ENCODE peak calls at places on chromosomes 11 and 22, in six cellular contexts. Y is PC-3, E is fibroblast of lung, X is tibial artery, H is lower lobe of right lung, B is HepG2. P is an unnamed sample.

GRCh38 chr11:120917536-120918239 is 106.2 kb upstream of the TBCEL start:
- DNase-seq in B (no peak), E (no peak), X (no peak), Y (no peak), H (no peak), P (no peak)

GRCh38 chr11:8911040-8911823 is at the start of gene AKIP1:
- DNase-seq in B (peak; percentile 93), X (peak; percentile 95), E (peak; percentile 95), H (peak; percentile 95), Y (peak; percentile 91), P (peak; percentile 94)

GRCh38 chr22:27212617-27213177 is 555.3 kb downstream of the MIAT start:
- DNase-seq in H (no peak), X (peak; percentile 95), Y (no peak), E (peak; percentile 95), B (no peak), P (peak; percentile 50)

GRCh38 chr22:46672731-46673130 is 52.5 kb downstream of the GRAMD4 start:
- DNase-seq in H (no peak), B (no peak), X (no peak), E (no peak), Y (no peak), P (no peak)

GRCh38 chr11:22938691-22939090 is 78.4 kb upstream of the CCDC179 start:
- DNase-seq in Y (no peak), H (no peak), X (no peak), E (no peak), B (no peak), P (no peak)

GRCh38 chr22:30390974-30391691 is 3.9 kb upstream of the RNF215 start:
- DNase-seq in H (peak; percentile 82), Y (peak; percentile 77), X (peak; percentile 44), B (peak; percentile 85), E (peak; percentile 72), P (peak; percentile 74)

GRCh38 chr11:6629892-6630631 is 10.8 kb upstream of the TPP1 start:
- DNase-seq in B (no peak), E (no peak), H (no peak), X (no peak), Y (no peak), P (peak; percentile 58)

GRCh38 chr11:34977039-34977906 is 60.9 kb downstream of the PDHX start:
- DNase-seq in B (no peak), X (no peak), H (no peak), E (peak; percentile 89), Y (peak; percentile 81), P (no peak)

GRCh38 chr11:84390441-84391078 is 1104.4 kb upstream of the CCDC90B start:
- DNase-seq in B (no peak), E (no peak), X (no peak), H (no peak), Y (peak; percentile 70), P (peak; percentile 38)

GRCh38 chr11:83493918-83494317 is 207.8 kb upstream of the CCDC90B start:
- DNase-seq in H (no peak), Y (no peak), X (no peak), B (no peak), E (no peak), P (no peak)

GRCh38 chr11:113356203-113356602 is 31.4 kb upstream of the ANKK1 start:
- DNase-seq in X (no peak), E (no peak), H (no peak), B (no peak), Y (no peak), P (no peak)

GRCh38 chr22:22071455-22071854 is 88.9 kb upstream of the TOP3B start:
- DNase-seq in X (no peak), E (no peak), Y (no peak), H (no peak), B (no peak), P (no peak)

GRCh38 chr11:123973816-123974215 is 3.8 kb downstream of the OR10S1 start:
- DNase-seq in B (no peak), X (no peak), H (no peak), E (peak; percentile 27), Y (peak; percentile 86), P (no peak)

GRCh38 chr11:30452114-30452513 is 129.2 kb downstream of the ARL14EP start:
- DNase-seq in E (no peak), B (no peak), Y (no peak), H (no peak), X (no peak), P (no peak)

GRCh38 chr11:63641727-63642126 is 27.5 kb upstream of the PLAAT3 start:
- DNase-seq in E (peak; percentile 48), H (no peak), B (no peak), X (no peak), Y (no peak), P (no peak)

GRCh38 chr11:72647882-72648281 is 26.3 kb downstream of the PDE2A start:
- DNase-seq in E (no peak), X (no peak), Y (no peak), B (no peak), H (no peak), P (no peak)

GRCh38 chr11:7871056-7871455 is 60.0 kb downstream of the OR10A6 start:
- DNase-seq in Y (no peak), E (peak; percentile 17), B (no peak), H (no peak), X (no peak), P (no peak)

GRCh38 chr11:59226396-59226795 is 13.7 kb upstream of the MPEG1 start:
- DNase-seq in Y (no peak), B (no peak), E (no peak), X (no peak), H (no peak), P (no peak)

GRCh38 chr11:6962673-6963072 is 36.4 kb downstream of the ZNF215 start:
- DNase-seq in E (no peak), H (no peak), Y (no peak), X (no peak), B (no peak), P (no peak)

GRCh38 chr11:78101073-78101472 is 21.4 kb upstream of the NDUFC2 start:
- DNase-seq in X (no peak), E (peak; percentile 18), Y (peak; percentile 58), H (no peak), B (peak; percentile 26), P (no peak)

GRCh38 chr11:2168286-2169000 is 3.2 kb downstream of the TH start:
- DNase-seq in H (no peak), B (no peak), E (no peak), X (no peak), Y (no peak), P (no peak)

GRCh38 chr11:2171531-2171930 is at the start of gene TH:
- DNase-seq in Y (no peak), H (no peak), X (no peak), E (no peak), B (no peak), P (no peak)

GRCh38 chr11:2167141-2168045 is 4.2 kb downstream of the TH start:
- DNase-seq in X (no peak), E (no peak), Y (no peak), B (no peak), H (no peak), P (no peak)

GRCh38 chr11:2169626-2170570 is 1.7 kb downstream of the TH start:
- DNase-seq in B (no peak), X (no peak), E (no peak), H (no peak), Y (no peak), P (no peak)

DNA sequence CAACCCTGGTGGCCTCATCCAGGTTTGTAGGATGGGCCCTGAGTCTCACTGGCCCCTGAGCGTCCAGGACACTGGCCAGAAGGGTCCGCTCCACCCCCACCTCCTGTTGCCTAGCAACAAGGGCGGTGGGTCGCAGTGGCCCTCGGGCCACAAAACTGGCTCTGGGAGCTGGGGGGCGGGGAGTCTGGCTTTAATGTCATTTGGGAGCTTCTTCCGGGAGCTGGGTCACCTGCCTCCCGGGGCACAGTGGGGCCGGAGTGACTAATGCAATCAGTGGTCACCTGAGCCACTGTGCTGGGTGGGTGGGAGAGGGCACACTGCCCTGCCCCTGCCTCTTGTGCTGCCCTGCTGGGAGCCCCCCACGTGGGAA is 2.6 kb downstream of the TH start:
- DNase-seq in E (no peak), X (no peak), H (no peak), Y (no peak), B (no peak), P (no peak)
- H3K27me3 ChIP-seq in E (no peaks in the 10 kb centered on the region), X (no peaks in the 10 kb centered on the region), H (peaks cover 54% of the 10 kb centered on the region), Y (no peaks in the 10 kb centered on the region), B (peaks cover 40% of the 10 kb centered on the region), P (no peaks in the 10 kb centered on the region)

GRCh38 chr11:96241351-96241841 is 101.6 kb downstream of the MAML2 start:
- DNase-seq in H (no peak), B (peak; percentile 89), E (no peak), Y (no peak), X (no peak), P (peak; percentile 39)

GRCh38 chr11:96238563-96239166 is 104.3 kb downstream of the MAML2 start:
- DNase-seq in E (peak; percentile 67), X (no peak), Y (no peak), H (no peak), B (no peak), P (no peak)

GRCh38 chr11:96242191-96242845 is 100.7 kb downstream of the MAML2 start:
- DNase-seq in X (no peak), H (no peak), E (peak; percentile 75), Y (no peak), B (no peak), P (no peak)

GRCh38 chr11:96246718-96247540 is 96.1 kb downstream of the MAML2 start:
- DNase-seq in B (peak; percentile 86), E (peak; percentile 63), H (no peak), Y (peak; percentile 67), X (no peak), P (no peak)

GRCh38 chr11:96242971-96243647 is 99.9 kb downstream of the MAML2 start:
- DNase-seq in Y (peak; percentile 95), X (peak; percentile 96), B (peak; percentile 37), E (peak; percentile 98), H (peak; percentile 96), P (peak; percentile 99)
- H3K4me3 ChIP-seq in Y (peak overlapping the region; percentile 58), X (peak overlapping the region; percentile 54), B (no peak overlapping the region), E (peak overlapping the region; percentile 23), H (peak overlapping the region; percentile 56), P (peak overlapping the region; percentile 38)

GRCh38 chr11:28674432-28675076 is 566.4 kb downstream of the METTL15 start:
- DNase-seq in Y (peak; percentile 45), H (no peak), B (no peak), X (no peak), E (peak; percentile 68), P (peak; percentile 29)
- TF ChIP-seq CTCF in Y (peak; percentile 65), H (no peak), B (peak; percentile 59), X (no peak), E (peak; percentile 45), P (peak; percentile 33)

DNA sequence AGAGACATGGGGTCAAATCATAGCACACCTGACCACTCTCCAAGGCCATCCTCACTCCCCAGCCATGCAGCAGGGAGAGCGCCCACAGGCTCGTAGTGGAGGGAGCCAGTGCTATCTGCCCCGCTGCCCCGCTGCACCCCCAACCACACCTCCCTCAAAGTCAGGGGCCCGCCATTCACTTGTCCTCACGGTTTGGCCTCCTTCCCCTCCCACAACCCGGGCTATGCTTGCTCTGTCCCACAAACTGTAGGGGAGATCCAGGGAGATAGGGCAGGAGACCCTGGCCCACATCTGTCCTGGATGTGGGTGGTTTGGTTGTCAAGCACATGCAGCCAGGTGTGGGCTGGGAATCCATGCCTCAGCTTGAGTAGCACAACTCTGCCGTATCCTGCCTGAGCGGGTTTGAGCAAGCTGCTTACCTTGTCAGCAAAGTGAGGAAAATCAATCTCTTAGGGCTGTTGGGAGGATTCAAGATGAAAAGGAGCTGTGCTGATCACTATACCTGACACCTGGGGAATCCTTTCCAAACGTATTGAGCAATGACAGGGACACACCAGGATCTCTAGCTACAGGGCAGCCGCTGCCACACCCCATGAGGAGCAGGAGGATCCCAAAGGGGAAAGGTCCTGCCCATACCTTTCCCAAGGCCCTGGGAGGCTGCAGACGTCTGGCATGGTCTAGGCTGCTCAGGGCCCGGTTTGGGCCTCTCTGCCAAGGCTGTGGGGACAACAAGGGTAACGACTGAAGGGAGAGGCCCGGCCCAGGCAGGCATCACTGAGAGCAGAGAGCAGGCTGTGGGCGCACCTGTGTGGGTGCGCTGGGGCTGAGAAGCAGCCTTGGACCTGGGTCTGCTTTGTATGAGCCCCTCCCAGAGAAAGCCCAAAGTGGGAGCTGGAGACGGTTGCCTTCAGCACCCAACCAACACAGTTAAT is 23.3 kb downstream of the KCNJ5 start:
- DNase-seq in E (no peak), B (no peak), H (no peak), Y (no peak), X (no peak), P (no peak)
- H3K27me3 ChIP-seq in E (peaks cover 3% of the 10 kb centered on the region), B (no peaks in the 10 kb centered on the region), H (no peaks in the 10 kb centered on the region), Y (peaks cover 18% of the 10 kb centered on the region), X (no peaks in the 10 kb centered on the region), P (peaks cover 2% of the 10 kb centered on the region)

P was measured in Caco-2.